ENCODE peak calls at places on chromosome 1, in eight cellular contexts. H, U, O, L, F, Z, W and C are unnamed samples.

GRCh38 chr1:89407355-89407754 is 43.5 kb downstream of the GBP6 start:
- DNase-seq in H (no peak), U (no peak), O (no peak), L (peak), F (peak), Z (no peak), W (no peak), C (no peak)

GRCh38 chr1:161099090-161099802 is 1.1 kb downstream of the KLHDC9 start:
- DNase-seq in H (no peak), U (no peak), O (no peak), L (no peak), F (no peak), Z (no peak), W (no peak), C (no peak)

GRCh38 chr1:228953207-228953606 is 217.9 kb downstream of the RHOU start:
- DNase-seq in H (no peak), U (no peak), O (no peak), L (no peak), F (no peak), Z (no peak), W (no peak), C (no peak)

GRCh38 chr1:17746920-17747319 is 8.2 kb upstream of the ACTL8 start:
- DNase-seq in H (no peak), U (no peak), O (no peak), L (no peak), F (no peak), Z (no peak), W (no peak), C (no peak)

GRCh38 chr1:70051926-70052325 is 153.5 kb downstream of the LRRC40 start:
- DNase-seq in H (no peak), U (no peak), O (no peak), L (no peak), F (no peak), Z (no peak), W (no peak), C (no peak)

GRCh38 chr1:248822148-248823032 is 3.3 kb downstream of the SH3BP5L start:
- DNase-seq in H (no peak), U (no peak), O (no peak), L (no peak), F (no peak), Z (peak), W (no peak), C (no peak)

GRCh38 chr1:227793948-227794812 is 21.3 kb upstream of the PRSS38 start:
- DNase-seq in H (peak), U (no peak), O (no peak), L (peak), F (peak), Z (no peak), W (no peak), C (no peak)

GRCh38 chr1:213131851-213132655 is 81.0 kb downstream of the RPS6KC1 start:
- DNase-seq in H (no peak), U (no peak), O (no peak), L (no peak), F (no peak), Z (no peak), W (no peak), C (no peak)

GRCh38 chr1:22709891-22710687 is 550 bp upstream of the EPHB2 start:
- DNase-seq in H (peak), U (peak), O (peak), L (peak), F (no peak), Z (no peak), W (no peak), C (peak)

GRCh38 chr1:225815526-225816178 is 5.7 kb downstream of the EPHX1 start:
- DNase-seq in H (no peak), U (no peak), O (no peak), L (peak), F (no peak), Z (no peak), W (no peak), C (no peak)

GRCh38 chr1:151371340-151371739 is 1.2 kb downstream of the SELENBP1 start:
- DNase-seq in H (no peak), U (no peak), O (no peak), L (peak), F (peak), Z (no peak), W (no peak), C (no peak)

GRCh38 chr1:29211086-29212030 is 19.4 kb downstream of the MECR start:
- DNase-seq in H (no peak), U (no peak), O (no peak), L (peak), F (peak), Z (no peak), W (no peak), C (no peak)

GRCh38 chr1:17922833-17923232 is 167.7 kb downstream of the ACTL8 start:
- DNase-seq in H (peak), U (no peak), O (peak), L (peak), F (peak), Z (no peak), W (no peak), C (no peak)

GRCh38 chr1:55021965-55022546 is 17.3 kb upstream of the PCSK9 start:
- DNase-seq in H (peak), U (peak), O (peak), L (peak), F (peak), Z (peak), W (peak), C (peak)